ENCODE peak calls at places on chromosome 20, in five cellular contexts. One of them, this sample, is unnamed.

GRCh38 chr20:24617757-24618450 is 148.5 kb downstream of the SYNDIG1 start:
- DNase-seq in NCI-H1417: no peak
- DNase-seq in fibroblast of the conjunctiva: no peak
- DNase-seq in iPS DF 6.9: no peak
- DNase-seq in ELR: no peak
- DNase-seq in this sample: no peak

GRCh38 chr20:32040142-32040953 is 11.7 kb upstream of the HCK start:
- DNase-seq in NCI-H1417: peak
- DNase-seq in fibroblast of the conjunctiva: no peak
- DNase-seq in iPS DF 6.9: no peak
- DNase-seq in ELR: no peak
- DNase-seq in this sample: no peak

GRCh38 chr20:35303735-35304431 is 11.7 kb upstream of the FAM83C start:
- DNase-seq in NCI-H1417: peak
- DNase-seq in fibroblast of the conjunctiva: peak
- DNase-seq in iPS DF 6.9: peak
- DNase-seq in ELR: peak
- DNase-seq in this sample: peak

GRCh38 chr20:10332656-10333421 is 101.2 kb downstream of the MKKS start:
- DNase-seq in NCI-H1417: peak
- DNase-seq in fibroblast of the conjunctiva: peak
- DNase-seq in iPS DF 6.9: no peak
- DNase-seq in ELR: no peak
- DNase-seq in this sample: no peak

GRCh38 chr20:63527184-63527583 is 6.6 kb downstream of the PPDPF start:
- DNase-seq in NCI-H1417: no peak
- DNase-seq in fibroblast of the conjunctiva: no peak
- DNase-seq in iPS DF 6.9: no peak
- DNase-seq in ELR: no peak
- DNase-seq in this sample: no peak

GRCh38 chr20:16004108-16004854 is 569.0 kb downstream of the KIF16B start:
- DNase-seq in NCI-H1417: no peak
- DNase-seq in fibroblast of the conjunctiva: no peak
- DNase-seq in iPS DF 6.9: no peak
- DNase-seq in ELR: no peak
- DNase-seq in this sample: no peak

GRCh38 chr20:47872341-47872740 is 87.1 kb upstream of the SULF2 start:
- DNase-seq in NCI-H1417: no peak
- DNase-seq in fibroblast of the conjunctiva: no peak
- DNase-seq in iPS DF 6.9: no peak
- DNase-seq in ELR: no peak
- DNase-seq in this sample: no peak

GRCh38 chr20:41958391-41958790 is 340.2 kb upstream of the CHD6 start:
- DNase-seq in NCI-H1417: no peak
- DNase-seq in fibroblast of the conjunctiva: no peak
- DNase-seq in iPS DF 6.9: no peak
- DNase-seq in ELR: no peak
- DNase-seq in this sample: no peak

GRCh38 chr20:34209111-34209510 is 32.1 kb upstream of the ASIP start:
- DNase-seq in NCI-H1417: no peak
- DNase-seq in fibroblast of the conjunctiva: no peak
- DNase-seq in iPS DF 6.9: no peak
- DNase-seq in ELR: no peak
- DNase-seq in this sample: no peak

GRCh38 chr20:49700411-49701185 is 13.1 kb downstream of the B4GALT5 start:
- DNase-seq in NCI-H1417: peak
- DNase-seq in fibroblast of the conjunctiva: peak
- DNase-seq in iPS DF 6.9: no peak
- DNase-seq in ELR: peak
- DNase-seq in this sample: no peak

GRCh38 chr20:4083103-4083864 is 67.9 kb upstream of the RNF24 start:
- DNase-seq in NCI-H1417: no peak
- DNase-seq in fibroblast of the conjunctiva: no peak
- DNase-seq in iPS DF 6.9: no peak
- DNase-seq in ELR: peak
- DNase-seq in this sample: no peak

GRCh38 chr20:63577317-63577894 is 3.4 kb upstream of the HELZ2 start:
- DNase-seq in NCI-H1417: no peak
- DNase-seq in fibroblast of the conjunctiva: no peak
- DNase-seq in iPS DF 6.9: no peak
- DNase-seq in ELR: no peak
- DNase-seq in this sample: no peak

GRCh38 chr20:9923648-9924047 is 84.8 kb upstream of the PAK5 start:
- DNase-seq in NCI-H1417: no peak
- DNase-seq in fibroblast of the conjunctiva: no peak
- DNase-seq in iPS DF 6.9: no peak
- DNase-seq in ELR: no peak
- DNase-seq in this sample: no peak

GRCh38 chr20:50413088-50413500 is 97.1 kb upstream of the PTPN1 start:
- DNase-seq in NCI-H1417: no peak
- DNase-seq in fibroblast of the conjunctiva: no peak
- DNase-seq in iPS DF 6.9: no peak
- DNase-seq in ELR: peak
- DNase-seq in this sample: no peak

GRCh38 chr20:49566401-49566800 is 1.5 kb downstream of the PTGIS start:
- DNase-seq in NCI-H1417: no peak
- DNase-seq in fibroblast of the conjunctiva: no peak
- DNase-seq in iPS DF 6.9: no peak
- DNase-seq in ELR: no peak
- DNase-seq in this sample: no peak

GRCh38 chr20:33602826-33603590 is 59.1 kb upstream of the C20orf144 start:
- DNase-seq in NCI-H1417: no peak
- DNase-seq in fibroblast of the conjunctiva: no peak
- DNase-seq in iPS DF 6.9: no peak
- DNase-seq in ELR: peak
- DNase-seq in this sample: no peak

GRCh38 chr20:4633780-4634179 is 87.9 kb upstream of the PRND start:
- DNase-seq in NCI-H1417: no peak
- DNase-seq in fibroblast of the conjunctiva: peak
- DNase-seq in iPS DF 6.9: no peak
- DNase-seq in ELR: peak
- DNase-seq in this sample: no peak

GRCh38 chr20:33696448-33696847 is 10.3 kb upstream of the E2F1 start:
- DNase-seq in NCI-H1417: no peak
- DNase-seq in fibroblast of the conjunctiva: no peak
- DNase-seq in iPS DF 6.9: no peak
- DNase-seq in ELR: no peak
- DNase-seq in this sample: no peak

GRCh38 chr20:50434653-50435396 is 75.4 kb upstream of the PTPN1 start:
- DNase-seq in NCI-H1417: no peak
- DNase-seq in fibroblast of the conjunctiva: peak
- DNase-seq in iPS DF 6.9: no peak
- DNase-seq in ELR: peak
- DNase-seq in this sample: no peak

GRCh38 chr20:48716086-48716485 is 111.7 kb downstream of the PREX1 start:
- DNase-seq in NCI-H1417: no peak
- DNase-seq in fibroblast of the conjunctiva: no peak
- DNase-seq in iPS DF 6.9: no peak
- DNase-seq in ELR: no peak
- DNase-seq in this sample: no peak

GRCh38 chr20:38840053-38840893 is 34.8 kb downstream of the PPP1R16B start:
- DNase-seq in NCI-H1417: no peak
- DNase-seq in fibroblast of the conjunctiva: no peak
- DNase-seq in iPS DF 6.9: no peak
- DNase-seq in ELR: no peak
- DNase-seq in this sample: no peak

GRCh38 chr20:16542477-16542876 is 30.8 kb downstream of the KIF16B start:
- DNase-seq in NCI-H1417: peak
- DNase-seq in fibroblast of the conjunctiva: no peak
- DNase-seq in iPS DF 6.9: no peak
- DNase-seq in ELR: no peak
- DNase-seq in this sample: no peak

GRCh38 chr20:54132612-54133433 is 41.0 kb downstream of the CYP24A1 start:
- DNase-seq in NCI-H1417: no peak
- DNase-seq in fibroblast of the conjunctiva: peak
- DNase-seq in iPS DF 6.9: no peak
- DNase-seq in ELR: peak
- DNase-seq in this sample: peak

GRCh38 chr20:50460608-50461268 is 49.4 kb upstream of the PTPN1 start:
- DNase-seq in NCI-H1417: peak
- DNase-seq in fibroblast of the conjunctiva: no peak
- DNase-seq in iPS DF 6.9: peak
- DNase-seq in ELR: peak
- DNase-seq in this sample: no peak

GRCh38 chr20:9068896-9069663 is at the start of gene PLCB4:
- DNase-seq in NCI-H1417: peak
- DNase-seq in fibroblast of the conjunctiva: no peak
- DNase-seq in iPS DF 6.9: no peak
- DNase-seq in ELR: peak
- DNase-seq in this sample: no peak

GRCh38 chr20:22490287-22491187 is 93.8 kb downstream of the FOXA2 start:
- DNase-seq in NCI-H1417: peak
- DNase-seq in fibroblast of the conjunctiva: no peak
- DNase-seq in iPS DF 6.9: no peak
- DNase-seq in ELR: no peak
- DNase-seq in this sample: no peak

GRCh38 chr20:41177636-41178035 is 40.3 kb downstream of the PLCG1 start:
- DNase-seq in NCI-H1417: no peak
- DNase-seq in fibroblast of the conjunctiva: peak
- DNase-seq in iPS DF 6.9: no peak
- DNase-seq in ELR: peak
- DNase-seq in this sample: no peak

GRCh38 chr20:2729251-2729713 is 36.7 kb downstream of the EBF4 start:
- DNase-seq in NCI-H1417: no peak
- DNase-seq in fibroblast of the conjunctiva: no peak
- DNase-seq in iPS DF 6.9: no peak
- DNase-seq in ELR: no peak
- DNase-seq in this sample: no peak

GRCh38 chr20:36318166-36318565 is 12.0 kb downstream of the DLGAP4 start:
- DNase-seq in NCI-H1417: no peak
- DNase-seq in fibroblast of the conjunctiva: no peak
- DNase-seq in iPS DF 6.9: no peak
- DNase-seq in ELR: no peak
- DNase-seq in this sample: no peak

GRCh38 chr20:63412889-63413288 is 51.7 kb upstream of the CHRNA4 start:
- DNase-seq in NCI-H1417: no peak
- DNase-seq in fibroblast of the conjunctiva: no peak
- DNase-seq in iPS DF 6.9: no peak
- DNase-seq in ELR: no peak
- DNase-seq in this sample: no peak

GRCh38 chr20:5714261-5715041 is 35.8 kb upstream of the SHLD1 start:
- DNase-seq in NCI-H1417: peak
- DNase-seq in fibroblast of the conjunctiva: no peak
- DNase-seq in iPS DF 6.9: peak
- DNase-seq in ELR: peak
- DNase-seq in this sample: peak

GRCh38 chr20:11331096-11331495 is 586.6 kb upstream of the BTBD3 start:
- DNase-seq in NCI-H1417: no peak
- DNase-seq in fibroblast of the conjunctiva: no peak
- DNase-seq in iPS DF 6.9: no peak
- DNase-seq in ELR: peak
- DNase-seq in this sample: no peak

GRCh38 chr20:62925420-62926228 is 681 bp downstream of the DIDO1 start:
- DNase-seq in NCI-H1417: peak
- DNase-seq in fibroblast of the conjunctiva: no peak
- DNase-seq in iPS DF 6.9: no peak
- DNase-seq in ELR: peak
- DNase-seq in this sample: no peak

GRCh38 chr20:42024653-42025052 is 406.5 kb upstream of the CHD6 start:
- DNase-seq in NCI-H1417: no peak
- DNase-seq in fibroblast of the conjunctiva: no peak
- DNase-seq in iPS DF 6.9: peak
- DNase-seq in ELR: no peak
- DNase-seq in this sample: no peak

GRCh38 chr20:37347891-37348642 is 2.1 kb downstream of the SRC start:
- DNase-seq in NCI-H1417: no peak
- DNase-seq in fibroblast of the conjunctiva: no peak
- DNase-seq in iPS DF 6.9: no peak
- DNase-seq in ELR: peak
- DNase-seq in this sample: no peak

GRCh38 chr20:59518881-59519706 is 85.2 kb upstream of the PHACTR3 start:
- DNase-seq in NCI-H1417: peak
- DNase-seq in fibroblast of the conjunctiva: peak
- DNase-seq in iPS DF 6.9: peak
- DNase-seq in ELR: peak
- DNase-seq in this sample: no peak

GRCh38 chr20:4821590-4821989 is 99.9 kb downstream of the PRND start:
- DNase-seq in NCI-H1417: no peak
- DNase-seq in fibroblast of the conjunctiva: no peak
- DNase-seq in iPS DF 6.9: no peak
- DNase-seq in ELR: no peak
- DNase-seq in this sample: no peak

GRCh38 chr20:32440758-32441078 is 82.6 kb downstream of the ASXL1 start:
- DNase-seq in NCI-H1417: no peak
- DNase-seq in fibroblast of the conjunctiva: no peak
- DNase-seq in iPS DF 6.9: no peak
- DNase-seq in ELR: no peak
- DNase-seq in this sample: no peak

This sample was measured in iPS DF 19.7.